ENCODE peak calls at places on chromosome X, in seven cellular contexts. One of them, this sample, is unnamed.

GRCh38 chrX:151726751-151727150 is 7.8 kb upstream of the CNGA2 start:
- DNase-seq in HCT116: no peak
- DNase-seq in choroid plexus epithelial cell: no peak
- DNase-seq in brain microvascular endothelial cell: no peak
- DNase-seq in MM.1S: no peak
- DNase-seq in endodermal cell: no peak
- DNase-seq in left ventricle myocardium inferior: no peak
- DNase-seq in this sample: no peak

GRCh38 chrX:119885554-119886428 is 9.9 kb upstream of the AKAP14 start:
- DNase-seq in HCT116: no peak
- DNase-seq in choroid plexus epithelial cell: peak
- DNase-seq in brain microvascular endothelial cell: no peak
- DNase-seq in MM.1S: peak
- DNase-seq in endodermal cell: no peak
- DNase-seq in left ventricle myocardium inferior: no peak
- DNase-seq in this sample: peak

GRCh38 chrX:55161581-55161980 is 58.6 kb upstream of the PAGE5 start:
- DNase-seq in HCT116: no peak
- DNase-seq in choroid plexus epithelial cell: no peak
- DNase-seq in brain microvascular endothelial cell: no peak
- DNase-seq in MM.1S: no peak
- DNase-seq in endodermal cell: peak
- DNase-seq in left ventricle myocardium inferior: no peak
- DNase-seq in this sample: peak

GRCh38 chrX:45140812-45141211 is 59.9 kb downstream of the DIPK2B start:
- DNase-seq in HCT116: no peak
- DNase-seq in choroid plexus epithelial cell: no peak
- DNase-seq in brain microvascular endothelial cell: no peak
- DNase-seq in MM.1S: no peak
- DNase-seq in endodermal cell: no peak
- DNase-seq in left ventricle myocardium inferior: no peak
- DNase-seq in this sample: no peak

GRCh38 chrX:1521459-1521956 is 15.5 kb downstream of the P2RY8 start:
- DNase-seq in HCT116: no peak
- DNase-seq in choroid plexus epithelial cell: no peak
- DNase-seq in brain microvascular endothelial cell: no peak
- DNase-seq in MM.1S: peak
- DNase-seq in endodermal cell: peak
- DNase-seq in left ventricle myocardium inferior: no peak
- DNase-seq in this sample: no peak

GRCh38 chrX:69153060-69153730 is 12.1 kb downstream of the PJA1 start:
- DNase-seq in HCT116: no peak
- DNase-seq in choroid plexus epithelial cell: peak
- DNase-seq in brain microvascular endothelial cell: peak
- DNase-seq in MM.1S: no peak
- DNase-seq in endodermal cell: peak
- DNase-seq in left ventricle myocardium inferior: no peak
- DNase-seq in this sample: no peak

GRCh38 chrX:27444093-27444908 is 18.8 kb downstream of the PPP4R3C start:
- DNase-seq in HCT116: no peak
- DNase-seq in choroid plexus epithelial cell: no peak
- DNase-seq in brain microvascular endothelial cell: no peak
- DNase-seq in MM.1S: peak
- DNase-seq in endodermal cell: no peak
- DNase-seq in left ventricle myocardium inferior: no peak
- DNase-seq in this sample: peak

GRCh38 chrX:71618303-71618721 is at the start of gene CXCR3:
- DNase-seq in HCT116: no peak
- DNase-seq in choroid plexus epithelial cell: no peak
- DNase-seq in brain microvascular endothelial cell: no peak
- DNase-seq in MM.1S: peak
- DNase-seq in endodermal cell: no peak
- DNase-seq in left ventricle myocardium inferior: peak
- DNase-seq in this sample: no peak

GRCh38 chrX:28756647-28757046 is 169.4 kb downstream of the IL1RAPL1 start:
- DNase-seq in HCT116: no peak
- DNase-seq in choroid plexus epithelial cell: peak
- DNase-seq in brain microvascular endothelial cell: no peak
- DNase-seq in MM.1S: no peak
- DNase-seq in endodermal cell: no peak
- DNase-seq in left ventricle myocardium inferior: no peak
- DNase-seq in this sample: no peak

GRCh38 chrX:149510386-149510785 is 5.3 kb upstream of the IDS start:
- DNase-seq in HCT116: no peak
- DNase-seq in choroid plexus epithelial cell: no peak
- DNase-seq in brain microvascular endothelial cell: no peak
- DNase-seq in MM.1S: no peak
- DNase-seq in endodermal cell: no peak
- DNase-seq in left ventricle myocardium inferior: no peak
- DNase-seq in this sample: no peak

GRCh38 chrX:43718956-43719355 is 62.9 kb downstream of the MAOA start:
- DNase-seq in HCT116: no peak
- DNase-seq in choroid plexus epithelial cell: no peak
- DNase-seq in brain microvascular endothelial cell: no peak
- DNase-seq in MM.1S: no peak
- DNase-seq in endodermal cell: no peak
- DNase-seq in left ventricle myocardium inferior: no peak
- DNase-seq in this sample: no peak

GRCh38 chrX:39795591-39795990 is 302.2 kb downstream of the BCOR start:
- DNase-seq in HCT116: no peak
- DNase-seq in choroid plexus epithelial cell: no peak
- DNase-seq in brain microvascular endothelial cell: no peak
- DNase-seq in MM.1S: no peak
- DNase-seq in endodermal cell: no peak
- DNase-seq in left ventricle myocardium inferior: no peak
- DNase-seq in this sample: no peak

GRCh38 chrX:124211312-124211942 is 121.0 kb upstream of the TEX13D start:
- DNase-seq in HCT116: peak
- DNase-seq in choroid plexus epithelial cell: peak
- DNase-seq in brain microvascular endothelial cell: no peak
- DNase-seq in MM.1S: peak
- DNase-seq in endodermal cell: peak
- DNase-seq in left ventricle myocardium inferior: no peak
- DNase-seq in this sample: peak

GRCh38 chrX:3939967-3940610 is 226.6 kb upstream of the PRKX start:
- DNase-seq in HCT116: peak
- DNase-seq in choroid plexus epithelial cell: peak
- DNase-seq in brain microvascular endothelial cell: peak
- DNase-seq in MM.1S: peak
- DNase-seq in endodermal cell: no peak
- DNase-seq in left ventricle myocardium inferior: no peak
- DNase-seq in this sample: peak

GRCh38 chrX:103360092-103360491 is 3.8 kb downstream of the TCEAL9 start:
- DNase-seq in HCT116: no peak
- DNase-seq in choroid plexus epithelial cell: no peak
- DNase-seq in brain microvascular endothelial cell: no peak
- DNase-seq in MM.1S: no peak
- DNase-seq in endodermal cell: no peak
- DNase-seq in left ventricle myocardium inferior: no peak
- DNase-seq in this sample: no peak

GRCh38 chrX:9765072-9765736 is 443 bp downstream of the GPR143 start:
- DNase-seq in HCT116: no peak
- DNase-seq in choroid plexus epithelial cell: no peak
- DNase-seq in brain microvascular endothelial cell: no peak
- DNase-seq in MM.1S: no peak
- DNase-seq in endodermal cell: peak
- DNase-seq in left ventricle myocardium inferior: no peak
- DNase-seq in this sample: no peak

GRCh38 chrX:70434914-70435586 is 9.6 kb upstream of the DLG3 start:
- DNase-seq in HCT116: no peak
- DNase-seq in choroid plexus epithelial cell: peak
- DNase-seq in brain microvascular endothelial cell: no peak
- DNase-seq in MM.1S: peak
- DNase-seq in endodermal cell: no peak
- DNase-seq in left ventricle myocardium inferior: peak
- DNase-seq in this sample: peak

GRCh38 chrX:83916525-83916924 is 55.6 kb downstream of the CYLC1 start:
- DNase-seq in HCT116: no peak
- DNase-seq in choroid plexus epithelial cell: peak
- DNase-seq in brain microvascular endothelial cell: no peak
- DNase-seq in MM.1S: peak
- DNase-seq in endodermal cell: peak
- DNase-seq in left ventricle myocardium inferior: no peak
- DNase-seq in this sample: peak

GRCh38 chrX:23854945-23855344 is 52.8 kb downstream of the APOO start:
- DNase-seq in HCT116: no peak
- DNase-seq in choroid plexus epithelial cell: peak
- DNase-seq in brain microvascular endothelial cell: no peak
- DNase-seq in MM.1S: no peak
- DNase-seq in endodermal cell: no peak
- DNase-seq in left ventricle myocardium inferior: no peak
- DNase-seq in this sample: peak

GRCh38 chrX:11446331-11446730 is 153.1 kb downstream of the AMELX start:
- DNase-seq in HCT116: no peak
- DNase-seq in choroid plexus epithelial cell: peak
- DNase-seq in brain microvascular endothelial cell: no peak
- DNase-seq in MM.1S: no peak
- DNase-seq in endodermal cell: no peak
- DNase-seq in left ventricle myocardium inferior: no peak
- DNase-seq in this sample: no peak

GRCh38 chrX:129808829-129809745 is 29.3 kb downstream of the SASH3 start:
- DNase-seq in HCT116: no peak
- DNase-seq in choroid plexus epithelial cell: peak
- DNase-seq in brain microvascular endothelial cell: no peak
- DNase-seq in MM.1S: no peak
- DNase-seq in endodermal cell: no peak
- DNase-seq in left ventricle myocardium inferior: no peak
- DNase-seq in this sample: no peak

GRCh38 chrX:85963736-85964135 is 83.6 kb downstream of the CHM start:
- DNase-seq in HCT116: no peak
- DNase-seq in choroid plexus epithelial cell: peak
- DNase-seq in brain microvascular endothelial cell: peak
- DNase-seq in MM.1S: no peak
- DNase-seq in endodermal cell: peak
- DNase-seq in left ventricle myocardium inferior: no peak
- DNase-seq in this sample: peak

GRCh38 chrX:109890910-109891502 is 111.9 kb upstream of the TMEM164 start:
- DNase-seq in HCT116: peak
- DNase-seq in choroid plexus epithelial cell: peak
- DNase-seq in brain microvascular endothelial cell: peak
- DNase-seq in MM.1S: peak
- DNase-seq in endodermal cell: peak
- DNase-seq in left ventricle myocardium inferior: peak
- DNase-seq in this sample: peak

GRCh38 chrX:23784487-23785301 is 1.7 kb downstream of the SAT1 start:
- DNase-seq in HCT116: no peak
- DNase-seq in choroid plexus epithelial cell: peak
- DNase-seq in brain microvascular endothelial cell: peak
- DNase-seq in MM.1S: no peak
- DNase-seq in endodermal cell: no peak
- DNase-seq in left ventricle myocardium inferior: no peak
- DNase-seq in this sample: peak

GRCh38 chrX:139388234-139388633 is 142.3 kb upstream of the F9 start:
- DNase-seq in HCT116: no peak
- DNase-seq in choroid plexus epithelial cell: no peak
- DNase-seq in brain microvascular endothelial cell: no peak
- DNase-seq in MM.1S: no peak
- DNase-seq in endodermal cell: no peak
- DNase-seq in left ventricle myocardium inferior: no peak
- DNase-seq in this sample: peak

GRCh38 chrX:24464836-24465523 is at the start of gene PDK3:
- DNase-seq in HCT116: peak
- DNase-seq in choroid plexus epithelial cell: peak
- DNase-seq in brain microvascular endothelial cell: peak
- DNase-seq in MM.1S: peak
- DNase-seq in endodermal cell: peak
- DNase-seq in left ventricle myocardium inferior: peak
- DNase-seq in this sample: peak

DNA sequence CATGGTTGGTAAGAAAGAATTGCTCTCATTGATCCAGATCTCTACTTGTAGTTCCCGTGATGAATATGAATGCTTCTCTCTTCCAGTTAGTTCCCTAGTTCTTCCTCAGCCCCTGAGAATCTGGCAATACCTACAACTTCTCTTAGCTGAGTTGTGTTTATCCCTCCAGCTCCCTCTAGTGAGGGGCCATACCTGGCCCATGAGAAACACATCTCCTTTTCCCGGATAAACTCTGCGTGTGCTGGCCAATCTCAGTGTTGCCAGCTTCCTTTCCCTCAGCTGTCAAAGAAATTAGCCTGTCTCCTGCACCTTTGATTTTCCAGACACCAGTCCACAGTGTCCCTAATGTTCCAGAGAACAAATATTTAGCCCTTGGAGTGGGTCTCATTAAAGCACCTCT is 5.7 kb downstream of the CBLL2 start:
- DNase-seq in HCT116: no peak
- DNase-seq in choroid plexus epithelial cell: peak
- DNase-seq in brain microvascular endothelial cell: no peak
- DNase-seq in MM.1S: no peak
- DNase-seq in endodermal cell: peak
- DNase-seq in left ventricle myocardium inferior: no peak
- DNase-seq in this sample: peak
- TF ChIP-seq CTCF in HCT116: no peak
- TF ChIP-seq CTCF in choroid plexus epithelial cell: peak
- TF ChIP-seq CTCF in brain microvascular endothelial cell: peak
- TF ChIP-seq CTCF in MM.1S: no peak
- TF ChIP-seq CTCF in endodermal cell: peak
- TF ChIP-seq CTCF in left ventricle myocardium inferior: peak
- TF ChIP-seq CTCF in this sample: no peak

GRCh38 chrX:107470971-107471370 is 21.5 kb downstream of the FRMPD3 start:
- DNase-seq in HCT116: no peak
- DNase-seq in choroid plexus epithelial cell: no peak
- DNase-seq in brain microvascular endothelial cell: no peak
- DNase-seq in MM.1S: no peak
- DNase-seq in endodermal cell: peak
- DNase-seq in left ventricle myocardium inferior: no peak
- DNase-seq in this sample: no peak
- TF ChIP-seq CTCF in HCT116: no peak
- TF ChIP-seq CTCF in choroid plexus epithelial cell: peak
- TF ChIP-seq CTCF in brain microvascular endothelial cell: peak
- TF ChIP-seq CTCF in MM.1S: peak
- TF ChIP-seq CTCF in endodermal cell: peak
- TF ChIP-seq CTCF in left ventricle myocardium inferior: no peak
- TF ChIP-seq CTCF in this sample: no peak

DNA sequence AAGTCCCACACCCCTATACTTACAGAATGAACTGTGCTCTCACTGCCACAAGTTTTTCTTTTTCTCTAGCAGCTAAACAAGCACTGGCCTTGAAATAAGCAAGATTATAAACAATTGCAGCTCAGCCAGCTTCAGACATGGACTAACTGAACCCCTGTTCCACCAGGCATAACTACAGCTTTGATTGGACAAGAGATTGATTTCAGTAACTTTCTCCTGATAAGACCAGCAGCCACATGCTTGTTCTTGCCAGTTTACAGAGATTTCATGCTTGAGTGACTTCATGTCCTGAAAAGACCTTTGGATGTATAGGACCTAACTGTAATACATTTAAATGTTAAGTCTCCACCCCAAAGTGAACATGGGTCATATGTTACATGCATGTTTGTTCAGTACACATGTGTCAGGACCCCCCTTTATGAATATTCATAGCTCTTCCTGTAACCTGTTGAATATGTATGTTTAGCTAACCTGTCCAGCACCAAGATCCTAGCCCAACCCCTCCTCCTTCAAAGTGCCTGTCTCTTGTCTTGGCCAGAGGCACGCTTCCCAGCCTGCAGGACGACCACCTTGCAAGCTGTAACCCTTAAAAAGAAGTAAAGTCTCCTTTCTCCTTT is 27.9 kb downstream of the ZNF275 start:
- DNase-seq in HCT116: no peak
- DNase-seq in choroid plexus epithelial cell: no peak
- DNase-seq in brain microvascular endothelial cell: no peak
- DNase-seq in MM.1S: no peak
- DNase-seq in endodermal cell: no peak
- DNase-seq in left ventricle myocardium inferior: no peak
- DNase-seq in this sample: no peak
- TF ChIP-seq CTCF in HCT116: no peak
- TF ChIP-seq CTCF in choroid plexus epithelial cell: no peak
- TF ChIP-seq CTCF in brain microvascular endothelial cell: no peak
- TF ChIP-seq CTCF in MM.1S: no peak
- TF ChIP-seq CTCF in endodermal cell: no peak
- TF ChIP-seq CTCF in left ventricle myocardium inferior: no peak
- TF ChIP-seq CTCF in this sample: no peak

GRCh38 chrX:12702509-12703091 is 88.6 kb upstream of the PRPS2 start:
- DNase-seq in HCT116: peak
- DNase-seq in choroid plexus epithelial cell: peak
- DNase-seq in brain microvascular endothelial cell: no peak
- DNase-seq in MM.1S: no peak
- DNase-seq in endodermal cell: peak
- DNase-seq in left ventricle myocardium inferior: no peak
- DNase-seq in this sample: peak
- TF ChIP-seq CTCF in HCT116: peak
- TF ChIP-seq CTCF in choroid plexus epithelial cell: peak
- TF ChIP-seq CTCF in brain microvascular endothelial cell: peak
- TF ChIP-seq CTCF in MM.1S: peak
- TF ChIP-seq CTCF in endodermal cell: peak
- TF ChIP-seq CTCF in left ventricle myocardium inferior: no peak
- TF ChIP-seq CTCF in this sample: peak

This sample was measured in MCF 10A.